ENCODE peak calls at places on chromosome 16, in four cellular contexts. J, O, D and G are unnamed samples.

GRCh38 chr16:47928008-47928407 is 227.8 kb downstream of the ABCC12 start:
- DNase-seq in J (no peak), O (peak; percentile 37), D (no peak), G (peak; percentile 39)

GRCh38 chr16:85563515-85564276 is 49.4 kb upstream of the GSE1 start:
- DNase-seq in J (no peak), O (peak; percentile 43), D (peak; percentile 89), G (no peak)

GRCh38 chr16:22008215-22009142 is 568 bp downstream of the MOSMO start:
- DNase-seq in O (peak; percentile 29), J (no peak), D (no peak), G (no peak)

GRCh38 chr16:72427001-72427785 is 255.2 kb upstream of the PMFBP1 start:
- DNase-seq in O (no peak), J (no peak), D (no peak), G (no peak)

GRCh38 chr16:88430524-88431446 is 22.3 kb upstream of the ZFPM1 start:
- DNase-seq in D (peak; percentile 62), O (peak; percentile 62), J (no peak), G (peak; percentile 66)

GRCh38 chr16:241866-242265 is 7.2 kb downstream of the FAM234A start:
- DNase-seq in O (no peak), J (no peak), D (no peak), G (no peak)

GRCh38 chr16:19844945-19845641 is 39.6 kb downstream of the GPRC5B start:
- DNase-seq in D (no peak), J (peak; percentile 67), O (no peak), G (no peak)

GRCh38 chr16:66273644-66274334 is 92.7 kb upstream of the CDH5 start:
- DNase-seq in J (no peak), D (no peak), O (peak; percentile 43), G (peak; percentile 55)

GRCh38 chr16:25258856-25259179 is 1.2 kb upstream of the ZKSCAN2 start:
- DNase-seq in D (no peak), O (no peak), J (no peak), G (no peak)

GRCh38 chr16:65967376-65967775 is 399.1 kb upstream of the CDH5 start:
- DNase-seq in J (peak; percentile 23), O (no peak), D (no peak), G (no peak)

GRCh38 chr16:84699147-84699711 is 571 bp upstream of the USP10 start:
- DNase-seq in O (no peak), D (no peak), J (peak; percentile 24), G (no peak)

GRCh38 chr16:4200781-4201137 is 41.1 kb downstream of the SRL start:
- DNase-seq in D (no peak), J (no peak), O (no peak), G (no peak)

GRCh38 chr16:58933186-58933585 is 199.1 kb upstream of the GOT2 start:
- DNase-seq in D (no peak), O (no peak), J (no peak), G (no peak)

GRCh38 chr16:30910427-30911029 is 12.8 kb upstream of the FBXL19 start:
- DNase-seq in D (no peak), J (no peak), O (no peak), G (no peak)

GRCh38 chr16:88448461-88449266 is 4.4 kb upstream of the ZFPM1 start:
- DNase-seq in J (no peak), D (no peak), O (no peak), G (no peak)

GRCh38 chr16:58409316-58409973 is 17.2 kb downstream of the GINS3 start:
- DNase-seq in D (peak; percentile 78), J (no peak), O (no peak), G (no peak)

GRCh38 chr16:67902831-67903230 is 9.8 kb downstream of the PSKH1 start:
- DNase-seq in D (no peak), J (no peak), O (no peak), G (no peak)

GRCh38 chr16:68885321-68885720 is 42.0 kb downstream of the TANGO6 start:
- DNase-seq in O (no peak), J (no peak), D (no peak), G (no peak)

GRCh38 chr16:8919934-8920465 is 37.8 kb downstream of the LITAFD start:
- DNase-seq in J (no peak), O (peak; percentile 39), D (no peak), G (no peak)

GRCh38 chr16:82935781-82936180 is 309.0 kb downstream of the CDH13 start:
- DNase-seq in J (no peak), D (no peak), O (no peak), G (no peak)

GRCh38 chr16:68074850-68075249 is 10.3 kb upstream of the NFATC3 start:
- DNase-seq in O (no peak), J (no peak), D (no peak), G (no peak)

GRCh38 chr16:29974291-29975133 is 844 bp downstream of the TAOK2 start:
- DNase-seq in J (peak; percentile 17), D (peak; percentile 53), O (no peak), G (no peak)

GRCh38 chr16:2039286-2040030 is 8.2 kb downstream of the NTHL1 start:
- DNase-seq in J (no peak), O (peak; percentile 35), D (peak; percentile 85), G (no peak)

GRCh38 chr16:1054660-1055556 is 17.6 kb upstream of the SSTR5 start:
- DNase-seq in O (peak; percentile 71), J (peak; percentile 82), D (peak; percentile 73), G (peak; percentile 84)

GRCh38 chr16:86896976-86897375 is 318.6 kb downstream of the FOXL1 start:
- DNase-seq in J (no peak), O (no peak), D (no peak), G (no peak)

GRCh38 chr16:26475579-26475978 is 591.1 kb upstream of the C16orf82 start:
- DNase-seq in D (no peak), J (no peak), O (no peak), G (no peak)

GRCh38 chr16:55555436-55555835 is 11.0 kb upstream of the CAPNS2 start:
- DNase-seq in O (no peak), J (no peak), D (no peak), G (no peak)

GRCh38 chr16:1420111-1420539 is 422 bp downstream of the UQCC4 start:
- DNase-seq in O (no peak), J (no peak), D (no peak), G (no peak)